ENCODE peak calls at places on chromosomes 2 and 18, in six cellular contexts. D is AML-193, B is neural crest cell, N is cardiac muscle cell, G is RCC 7860, Q is EH. C is an unnamed sample.
A peak's percentile ranks its signal among the peaks of the same experiment; 100 is the strongest.

GRCh38 chr2:207276248-207276647 is 110.5 kb upstream of the KLF7 start:
- DNase-seq in N (no peak), Q (no peak), D (no peak), G (no peak), B (no peak), C (no peak)

GRCh38 chr2:46966576-46966975 is 51.0 kb upstream of the MCFD2 start:
- DNase-seq in G (no peak), N (no peak), B (no peak), D (no peak), Q (peak; percentile 15), C (no peak)

GRCh38 chr18:708096-708495 is 4.3 kb downstream of the ENOSF1 start:
- DNase-seq in G (peak; percentile 16), B (no peak), Q (no peak), D (no peak), N (no peak), C (no peak)

GRCh38 chr18:21345851-21346250 is 103.8 kb downstream of the GREB1L start:
- DNase-seq in G (no peak), D (no peak), N (no peak), Q (no peak), B (no peak), C (no peak)

GRCh38 chr18:26642461-26643348 is 94.4 kb upstream of the KCTD1 start:
- DNase-seq in G (no peak), Q (no peak), D (peak; percentile 69), B (no peak), N (no peak), C (no peak)

GRCh38 chr2:216555274-216555673 is 56.6 kb downstream of the RPL37A start:
- DNase-seq in G (peak; percentile 14), D (peak; percentile 53), Q (peak; percentile 78), B (no peak), N (no peak), C (no peak)

GRCh38 chr2:190587106-190587505 is 52.6 kb upstream of the NEMP2 start:
- DNase-seq in G (no peak), Q (no peak), D (no peak), B (no peak), N (no peak), C (no peak)

GRCh38 chr18:41642756-41643155 is 312.3 kb upstream of the PIK3C3 start:
- DNase-seq in Q (no peak), B (no peak), N (no peak), D (no peak), G (no peak), C (no peak)

GRCh38 chr2:145194671-145195070 is 674.8 kb upstream of the ZEB2 start:
- DNase-seq in G (no peak), N (peak; percentile 13), D (no peak), Q (peak; percentile 25), B (no peak), C (no peak)

GRCh38 chr18:66473882-66474281 is 130.0 kb downstream of the CDH19 start:
- DNase-seq in D (no peak), N (no peak), Q (no peak), G (no peak), B (no peak), C (no peak)

GRCh38 chr18:41754332-41754731 is 200.7 kb upstream of the PIK3C3 start:
- DNase-seq in B (no peak), Q (no peak), N (no peak), D (no peak), G (no peak), C (no peak)

GRCh38 chr2:151619337-151619989 is 114.8 kb downstream of the NEB start:
- DNase-seq in B (no peak), G (peak; percentile 41), Q (no peak), N (no peak), D (no peak), C (no peak)

GRCh38 chr2:21972580-21972979 is 848.8 kb downstream of the TDRD15 start:
- DNase-seq in B (no peak), N (no peak), D (no peak), G (no peak), Q (no peak), C (no peak)

GRCh38 chr18:51134721-51135120 is 62.8 kb downstream of the MEX3C start:
- DNase-seq in B (no peak), G (no peak), Q (no peak), D (no peak), N (no peak), C (no peak)

GRCh38 chr2:96760986-96761832 is 507 bp downstream of the CNNM4 start:
- DNase-seq in B (no peak), N (no peak), D (peak; percentile 60), G (no peak), Q (peak; percentile 47), C (peak; percentile 60)

GRCh38 chr2:204763974-204764703 is 218.9 kb downstream of the PARD3B start:
- DNase-seq in D (no peak), G (no peak), B (no peak), Q (no peak), N (no peak), C (no peak)

GRCh38 chr2:212968284-212969081 is 182.9 kb downstream of the IKZF2 start:
- DNase-seq in Q (peak; percentile 30), B (no peak), D (no peak), N (no peak), G (no peak), C (no peak)

GRCh38 chr2:231393149-231394131 is 2.1 kb upstream of the B3GNT7 start:
- DNase-seq in G (peak; percentile 68), B (no peak), D (no peak), N (no peak), Q (no peak), C (peak; percentile 69)

GRCh38 chr2:11866358-11867335 is 120.2 kb downstream of the LPIN1 start:
- DNase-seq in N (no peak), B (no peak), D (no peak), Q (no peak), G (no peak), C (no peak)

GRCh38 chr2:215399067-215399716 is 36.7 kb downstream of the FN1 start:
- DNase-seq in Q (no peak), D (no peak), N (no peak), B (no peak), G (no peak), C (no peak)

GRCh38 chr2:36562973-36563532 is 34.9 kb downstream of the FEZ2 start:
- DNase-seq in D (peak; percentile 20), N (no peak), Q (peak; percentile 75), B (no peak), G (peak; percentile 49), C (peak; percentile 5)

GRCh38 chr2:103525757-103526156 is 763.9 kb downstream of the TMEM182 start:
- DNase-seq in D (no peak), N (no peak), Q (no peak), G (no peak), B (no peak), C (no peak)

GRCh38 chr2:174157048-174157447 is 91.3 kb downstream of the OLA1 start:
- DNase-seq in G (no peak), Q (no peak), N (no peak), B (no peak), D (no peak), C (no peak)

GRCh38 chr2:209091026-209091425 is 332.8 kb upstream of the MAP2 start:
- DNase-seq in B (no peak), Q (no peak), N (no peak), D (no peak), G (peak; percentile 93), C (no peak)

GRCh38 chr2:96683972-96684820 is 41.6 kb downstream of the FER1L5 start:
- DNase-seq in G (no peak), D (no peak), Q (peak; percentile 12), N (no peak), B (no peak), C (peak; percentile 55)

GRCh38 chr2:96404446-96405373 is 69.1 kb downstream of the NCAPH start:
- DNase-seq in Q (no peak), N (no peak), B (no peak), D (no peak), G (no peak), C (no peak)

GRCh38 chr18:36692331-36692730 is 136.5 kb downstream of the TPGS2 start:
- DNase-seq in N (no peak), Q (peak; percentile 92), D (no peak), G (no peak), B (no peak), C (no peak)

GRCh38 chr18:79422022-79422782 is 26.5 kb downstream of the NFATC1 start:
- DNase-seq in Q (peak; percentile 13), B (no peak), N (no peak), D (no peak), G (peak; percentile 3), C (no peak)

GRCh38 chr2:227861011-227861410 is 10.4 kb upstream of the DAW1 start:
- DNase-seq in D (no peak), B (no peak), G (no peak), Q (no peak), N (no peak), C (no peak)

C was measured in HuH-7.